ENCODE peak calls at places on chromosomes 5 and 9, in five cellular contexts. One of them, this sample, is unnamed.

GRCh38 chr5:32710859-32711692 is at the start of gene NPR3:
- DNase-seq in GM23338: peak; percentile 27
- DNase-seq in body of pancreas: peak; percentile 15
- DNase-seq in esophagus squamous epithelium: no peak
- DNase-seq in prostate gland: no peak
- DNase-seq in this sample: no peak

GRCh38 chr9:71472400-71472799 is 295.9 kb downstream of the CEMIP2 start:
- DNase-seq in GM23338: no peak
- DNase-seq in esophagus squamous epithelium: no peak
- DNase-seq in body of pancreas: no peak
- DNase-seq in prostate gland: no peak
- DNase-seq in this sample: no peak

GRCh38 chr9:77725051-77725702 is 77.1 kb upstream of the GNA14 start:
- DNase-seq in prostate gland: no peak
- DNase-seq in esophagus squamous epithelium: no peak
- DNase-seq in body of pancreas: no peak
- DNase-seq in GM23338: no peak
- DNase-seq in this sample: no peak

GRCh38 chr5:174563899-174564298 is 160.5 kb upstream of the MSX2 start:
- DNase-seq in esophagus squamous epithelium: no peak
- DNase-seq in body of pancreas: peak; percentile 13
- DNase-seq in GM23338: peak; percentile 10
- DNase-seq in prostate gland: peak; percentile 46
- DNase-seq in this sample: no peak

GRCh38 chr5:35029333-35029732 is 18.4 kb downstream of the AGXT2 start:
- DNase-seq in GM23338: no peak
- DNase-seq in body of pancreas: no peak
- DNase-seq in prostate gland: no peak
- DNase-seq in esophagus squamous epithelium: no peak
- DNase-seq in this sample: no peak

GRCh38 chr5:431711-432050 is 11.3 kb upstream of the EXOC3 start:
- DNase-seq in GM23338: no peak
- DNase-seq in body of pancreas: no peak
- DNase-seq in esophagus squamous epithelium: no peak
- DNase-seq in prostate gland: no peak
- DNase-seq in this sample: no peak

GRCh38 chr9:129385615-129385934 is 207.5 kb upstream of the IER5L start:
- DNase-seq in body of pancreas: no peak
- DNase-seq in GM23338: no peak
- DNase-seq in prostate gland: no peak
- DNase-seq in esophagus squamous epithelium: no peak
- DNase-seq in this sample: peak; percentile 3

GRCh38 chr9:3825724-3826123 is 299.9 kb upstream of the RFX3 start:
- DNase-seq in esophagus squamous epithelium: no peak
- DNase-seq in prostate gland: no peak
- DNase-seq in GM23338: no peak
- DNase-seq in body of pancreas: no peak
- DNase-seq in this sample: no peak

GRCh38 chr5:175712681-175713085 is 54.8 kb downstream of the HRH2 start:
- DNase-seq in GM23338: no peak
- DNase-seq in prostate gland: no peak
- DNase-seq in body of pancreas: no peak
- DNase-seq in esophagus squamous epithelium: no peak
- DNase-seq in this sample: peak; percentile 58

GRCh38 chr9:116447914-116448313 is 239.2 kb upstream of the TRIM32 start:
- DNase-seq in body of pancreas: no peak
- DNase-seq in esophagus squamous epithelium: no peak
- DNase-seq in prostate gland: no peak
- DNase-seq in GM23338: no peak
- DNase-seq in this sample: no peak

GRCh38 chr9:27540537-27540936 is 10.9 kb upstream of the MOB3B start:
- DNase-seq in prostate gland: no peak
- DNase-seq in esophagus squamous epithelium: no peak
- DNase-seq in body of pancreas: no peak
- DNase-seq in GM23338: no peak
- DNase-seq in this sample: no peak

GRCh38 chr9:2109066-2109650 is 94.0 kb downstream of the SMARCA2 start:
- DNase-seq in body of pancreas: no peak
- DNase-seq in esophagus squamous epithelium: no peak
- DNase-seq in GM23338: no peak
- DNase-seq in prostate gland: no peak
- DNase-seq in this sample: no peak

GRCh38 chr9:75937859-75938258 is 47.4 kb downstream of the PCSK5 start:
- DNase-seq in body of pancreas: no peak
- DNase-seq in GM23338: no peak
- DNase-seq in esophagus squamous epithelium: no peak
- DNase-seq in prostate gland: no peak
- DNase-seq in this sample: no peak

GRCh38 chr5:150397749-150398431 is 14.8 kb downstream of the CD74 start:
- DNase-seq in body of pancreas: no peak
- DNase-seq in esophagus squamous epithelium: no peak
- DNase-seq in prostate gland: no peak
- DNase-seq in GM23338: no peak
- DNase-seq in this sample: no peak

GRCh38 chr5:122385286-122385685 is 73.2 kb downstream of the SNCAIP start:
- DNase-seq in GM23338: no peak
- DNase-seq in body of pancreas: no peak
- DNase-seq in esophagus squamous epithelium: no peak
- DNase-seq in prostate gland: no peak
- DNase-seq in this sample: no peak

GRCh38 chr9:37511006-37511714 is 25.4 kb downstream of the POLR1E start:
- DNase-seq in prostate gland: no peak
- DNase-seq in GM23338: peak; percentile 80
- DNase-seq in esophagus squamous epithelium: no peak
- DNase-seq in body of pancreas: no peak
- DNase-seq in this sample: no peak

GRCh38 chr9:77218612-77219011 is 41.3 kb downstream of the VPS13A start:
- DNase-seq in prostate gland: no peak
- DNase-seq in GM23338: no peak
- DNase-seq in esophagus squamous epithelium: no peak
- DNase-seq in body of pancreas: no peak
- DNase-seq in this sample: no peak

GRCh38 chr9:129506892-129507291 is 114.0 kb downstream of the C9orf50 start:
- DNase-seq in GM23338: peak; percentile 39
- DNase-seq in esophagus squamous epithelium: no peak
- DNase-seq in body of pancreas: peak; percentile 57
- DNase-seq in prostate gland: no peak
- DNase-seq in this sample: no peak

GRCh38 chr5:175847503-175847902 is 23.9 kb upstream of the CPLX2 start:
- DNase-seq in esophagus squamous epithelium: no peak
- DNase-seq in GM23338: peak; percentile 69
- DNase-seq in prostate gland: no peak
- DNase-seq in body of pancreas: no peak
- DNase-seq in this sample: no peak

GRCh38 chr5:39473156-39473779 is 48.5 kb upstream of the DAB2 start:
- DNase-seq in GM23338: no peak
- DNase-seq in esophagus squamous epithelium: no peak
- DNase-seq in prostate gland: no peak
- DNase-seq in body of pancreas: no peak
- DNase-seq in this sample: no peak

GRCh38 chr5:139543423-139543991 is 17.6 kb upstream of the UBE2D2 start:
- DNase-seq in prostate gland: no peak
- DNase-seq in GM23338: peak; percentile 82
- DNase-seq in esophagus squamous epithelium: peak; percentile 12
- DNase-seq in body of pancreas: peak; percentile 81
- DNase-seq in this sample: peak; percentile 89

GRCh38 chr9:121305269-121305994 is 37.5 kb downstream of the GSN start:
- DNase-seq in prostate gland: no peak
- DNase-seq in body of pancreas: peak; percentile 53
- DNase-seq in GM23338: no peak
- DNase-seq in esophagus squamous epithelium: no peak
- DNase-seq in this sample: peak; percentile 89

GRCh38 chr5:161094411-161094810 is 242.4 kb upstream of the ATP10B start:
- DNase-seq in body of pancreas: no peak
- DNase-seq in GM23338: no peak
- DNase-seq in prostate gland: no peak
- DNase-seq in esophagus squamous epithelium: no peak
- DNase-seq in this sample: no peak

GRCh38 chr9:87520172-87520683 is 22.6 kb downstream of the DAPK1 start:
- DNase-seq in esophagus squamous epithelium: no peak
- DNase-seq in body of pancreas: no peak
- DNase-seq in GM23338: no peak
- DNase-seq in prostate gland: no peak
- DNase-seq in this sample: no peak

GRCh38 chr5:132915681-132916080 is 42.2 kb downstream of the LEAP2 start:
- DNase-seq in prostate gland: no peak
- DNase-seq in body of pancreas: no peak
- DNase-seq in GM23338: no peak
- DNase-seq in esophagus squamous epithelium: no peak
- DNase-seq in this sample: no peak

GRCh38 chr5:93574939-93575241 is 6.1 kb downstream of the NR2F1-AS1 start:
- DNase-seq in GM23338: peak; percentile 18
- DNase-seq in body of pancreas: no peak
- DNase-seq in prostate gland: no peak
- DNase-seq in esophagus squamous epithelium: no peak
- DNase-seq in this sample: no peak
- H3K4me1 ChIP-seq in GM23338: peaks cover 81% of the 10 kb centered on the region
- H3K4me1 ChIP-seq in body of pancreas: peaks cover 35% of the 10 kb centered on the region
- H3K4me1 ChIP-seq in prostate gland: peaks cover 3% of the 10 kb centered on the region
- H3K4me1 ChIP-seq in esophagus squamous epithelium: peaks cover 22% of the 10 kb centered on the region
- H3K4me1 ChIP-seq in this sample: peaks cover 8% of the 10 kb centered on the region

GRCh38 chr5:138541511-138541910 is 1.5 kb downstream of the ETF1 start:
- DNase-seq in prostate gland: no peak
- DNase-seq in GM23338: no peak
- DNase-seq in body of pancreas: no peak
- DNase-seq in esophagus squamous epithelium: no peak
- DNase-seq in this sample: no peak
- H3K4me3 ChIP-seq in prostate gland: peak overlapping the region; percentile 95
- H3K4me3 ChIP-seq in GM23338: peak overlapping the region; percentile 96
- H3K4me3 ChIP-seq in body of pancreas: no peak overlapping the region
- H3K4me3 ChIP-seq in esophagus squamous epithelium: peak overlapping the region; percentile 98
- H3K4me3 ChIP-seq in this sample: no peak overlapping the region

GRCh38 chr5:95317687-95318086 is 32.8 kb upstream of the MCTP1 start:
- DNase-seq in body of pancreas: peak; percentile 17
- DNase-seq in prostate gland: peak; percentile 56
- DNase-seq in GM23338: no peak
- DNase-seq in esophagus squamous epithelium: no peak
- DNase-seq in this sample: no peak

DNA sequence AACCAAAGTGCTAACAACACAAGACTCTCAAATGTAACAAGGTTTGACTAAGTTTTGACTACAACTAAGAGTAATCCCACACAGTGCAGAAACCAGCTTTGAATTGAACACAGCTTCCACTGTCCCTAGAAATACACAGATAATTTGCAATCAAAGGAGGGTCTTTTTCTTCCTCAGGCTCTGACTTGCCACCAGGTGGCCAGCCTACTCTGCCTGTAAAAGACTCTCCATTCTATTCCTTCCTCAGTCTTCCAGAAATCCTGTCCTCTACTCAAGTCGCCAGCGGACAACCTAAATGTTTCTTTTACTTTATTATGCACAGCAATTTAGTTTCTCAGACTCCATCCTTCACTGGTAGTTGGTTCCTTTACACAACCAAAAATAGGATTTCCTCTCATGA is 32.2 kb upstream of the MCTP1 start:
- DNase-seq in prostate gland: no peak
- DNase-seq in body of pancreas: no peak
- DNase-seq in GM23338: peak; percentile 55
- DNase-seq in esophagus squamous epithelium: no peak
- DNase-seq in this sample: no peak
- TF ChIP-seq CTCF in prostate gland: no peak
- TF ChIP-seq CTCF in body of pancreas: no peak
- TF ChIP-seq CTCF in GM23338: peak; percentile 71
- TF ChIP-seq CTCF in esophagus squamous epithelium: no peak
- TF ChIP-seq CTCF in this sample: no peak

DNA sequence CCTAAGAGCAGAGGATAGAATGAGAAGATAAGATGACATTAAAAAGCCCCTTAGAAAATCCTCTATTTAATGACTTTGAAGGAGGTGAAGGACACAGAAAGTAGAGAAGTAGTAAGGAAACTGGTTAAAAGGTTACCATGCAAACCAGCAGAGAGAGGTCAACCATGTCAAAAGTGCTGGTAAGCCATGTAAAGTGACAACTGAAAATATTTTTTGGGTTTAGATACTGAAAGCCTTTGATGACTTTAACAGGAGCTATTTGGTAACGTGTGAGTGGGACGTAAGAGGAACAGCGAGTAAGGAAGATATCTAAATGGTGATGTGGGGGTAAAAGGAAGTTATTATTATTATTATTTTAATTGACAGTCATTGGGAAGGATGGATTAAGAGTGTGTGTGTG is 56.9 kb downstream of the MACIR start:
- DNase-seq in body of pancreas: no peak
- DNase-seq in prostate gland: no peak
- DNase-seq in GM23338: no peak
- DNase-seq in esophagus squamous epithelium: no peak
- DNase-seq in this sample: no peak
- H3K4me1 ChIP-seq in body of pancreas: no peaks in the 10 kb centered on the region
- H3K4me1 ChIP-seq in prostate gland: no peaks in the 10 kb centered on the region
- H3K4me1 ChIP-seq in GM23338: no peaks in the 10 kb centered on the region
- H3K4me1 ChIP-seq in esophagus squamous epithelium: no peaks in the 10 kb centered on the region
- H3K4me1 ChIP-seq in this sample: no peaks in the 10 kb centered on the region

GRCh38 chr5:36664762-36665161 is 58.4 kb downstream of the SLC1A3 start:
- DNase-seq in body of pancreas: peak; percentile 12
- DNase-seq in GM23338: peak; percentile 43
- DNase-seq in prostate gland: no peak
- DNase-seq in esophagus squamous epithelium: no peak
- DNase-seq in this sample: no peak
- H3K4me3 ChIP-seq in body of pancreas: no peak overlapping the region
- H3K4me3 ChIP-seq in GM23338: no peak overlapping the region
- H3K4me3 ChIP-seq in prostate gland: no peak overlapping the region
- H3K4me3 ChIP-seq in esophagus squamous epithelium: no peak overlapping the region
- H3K4me3 ChIP-seq in this sample: no peak overlapping the region

DNA sequence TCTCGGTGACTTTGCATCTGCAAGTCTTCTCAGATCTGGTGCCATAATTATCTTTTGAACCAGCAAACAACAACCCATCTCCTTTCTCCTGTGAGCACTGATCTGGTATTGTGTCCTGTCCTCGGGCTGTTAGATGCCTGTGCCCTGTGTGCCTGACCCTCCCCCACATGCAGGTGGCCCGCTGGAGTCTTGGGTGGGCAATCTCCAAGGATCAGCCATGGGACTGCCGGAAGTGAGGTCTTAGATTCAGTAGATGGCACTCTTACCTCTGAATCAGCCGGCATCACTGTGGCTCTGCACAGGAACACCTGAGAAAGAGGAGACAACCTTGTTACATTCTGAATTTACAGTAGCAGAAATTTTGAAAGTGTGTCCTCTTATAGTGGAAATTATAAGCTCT is 172.4 kb downstream of the IRX2 start:
- DNase-seq in GM23338: peak; percentile 8
- DNase-seq in body of pancreas: no peak
- DNase-seq in prostate gland: no peak
- DNase-seq in esophagus squamous epithelium: no peak
- DNase-seq in this sample: no peak
- TF ChIP-seq CTCF in GM23338: peak; percentile 39
- TF ChIP-seq CTCF in body of pancreas: no peak
- TF ChIP-seq CTCF in prostate gland: no peak
- TF ChIP-seq CTCF in esophagus squamous epithelium: no peak
- TF ChIP-seq CTCF in this sample: no peak

This sample was measured in heart left ventricle.